ENCODE peak calls at places on chromosomes 11 and 22, in nine cellular contexts. B is NCI-H1048; T is NCI-H774; W is mesenteric fat pad; A is cardiac muscle cell; L is HuH-7.5; E is activated naive CD4-positive, alpha-beta T cell treated with anti-CD3 and anti-CD28 coated beads, Interleukin-2, amount 10 ng/mL, durations not matched to agents 7 days and 5 days; F is colonic mucosa; S is RPMI7951. Y is an unnamed sample.

GRCh38 chr22:35896306-35896705 is 132.3 kb downstream of the RBFOX2 start:
- DNase-seq in B (no peak), T (no peak), W (no peak), A (no peak), L (no peak), E (no peak), F (no peak), S (no peak), Y (no peak)

GRCh38 chr11:10898763-10899541 is 41.1 kb upstream of the ZBED5 start:
- DNase-seq in B (no peak), T (no peak), W (no peak), A (no peak), L (no peak), E (no peak), F (no peak), S (no peak), Y (no peak)

GRCh38 chr22:27885977-27886842 is 32.8 kb downstream of the PITPNB start:
- DNase-seq in B (no peak), T (no peak), W (no peak), A (peak), L (no peak), E (peak), F (peak), S (peak), Y (no peak)

GRCh38 chr11:68956142-68956541 is 24.6 kb downstream of the MRGPRD start:
- DNase-seq in B (no peak), T (no peak), W (no peak), A (no peak), L (peak), E (peak), F (no peak), S (no peak), Y (no peak)

GRCh38 chr11:127018683-127019279 is 18.2 kb upstream of the KIRREL3 start:
- DNase-seq in B (no peak), T (no peak), W (no peak), A (no peak), L (no peak), E (no peak), F (no peak), S (no peak), Y (no peak)

GRCh38 chr22:39656495-39657490 is 86.2 kb downstream of the CACNA1I start:
- DNase-seq in B (no peak), T (no peak), W (no peak), A (no peak), L (no peak), E (no peak), F (no peak), S (no peak), Y (no peak)

GRCh38 chr11:3107608-3108182 is 50.5 kb upstream of the CARS1 start:
- DNase-seq in B (no peak), T (no peak), W (peak), A (no peak), L (no peak), E (no peak), F (peak), S (no peak), Y (no peak)

GRCh38 chr22:37334461-37334858 is 52.2 kb downstream of the CYTH4 start:
- DNase-seq in B (no peak), T (no peak), W (no peak), A (no peak), L (no peak), E (no peak), F (no peak), S (no peak), Y (no peak)

GRCh38 chr11:109425554-109425953 is 3.6 kb downstream of the C11orf87 start:
- DNase-seq in B (no peak), T (no peak), W (no peak), A (no peak), L (no peak), E (no peak), F (no peak), S (no peak), Y (no peak)

GRCh38 chr22:49011379-49011768 is 816.3 kb downstream of the BRD1 start:
- DNase-seq in B (no peak), T (no peak), W (peak), A (no peak), L (no peak), E (no peak), F (peak), S (no peak), Y (no peak)

GRCh38 chr11:45881708-45882368 is 3.6 kb upstream of the MAPK8IP1 start:
- DNase-seq in B (no peak), T (no peak), W (no peak), A (no peak), L (no peak), E (no peak), F (no peak), S (peak), Y (no peak)

GRCh38 chr11:62545437-62546243 is 966 bp downstream of the AHNAK start:
- DNase-seq in B (no peak), T (no peak), W (peak), A (peak), L (peak), E (peak), F (peak), S (peak), Y (no peak)

GRCh38 chr11:64652586-64653387 is 61.8 kb downstream of the SLC22A12 start:
- DNase-seq in B (peak), T (peak), W (no peak), A (peak), L (peak), E (peak), F (peak), S (peak), Y (no peak)

GRCh38 chr11:110128161-110128560 is 35.0 kb downstream of the ZC3H12C start:
- DNase-seq in B (no peak), T (peak), W (no peak), A (no peak), L (no peak), E (no peak), F (no peak), S (peak), Y (no peak)

GRCh38 chr11:73384127-73384441 is 7.9 kb downstream of the RELT start:
- DNase-seq in B (no peak), T (no peak), W (no peak), A (no peak), L (no peak), E (no peak), F (no peak), S (no peak), Y (no peak)

GRCh38 chr22:47027766-47028165 is 265.3 kb downstream of the TBC1D22A start:
- DNase-seq in B (no peak), T (no peak), W (peak), A (no peak), L (no peak), E (no peak), F (no peak), S (no peak), Y (no peak)

GRCh38 chr22:31084811-31085492 is 3.8 kb downstream of the SMTN start:
- DNase-seq in B (peak), T (peak), W (peak), A (peak), L (peak), E (peak), F (peak), S (peak), Y (no peak)

GRCh38 chr11:122882809-122883681 is 486 bp downstream of the JHY start:
- DNase-seq in B (no peak), T (peak), W (peak), A (peak), L (no peak), E (peak), F (peak), S (peak), Y (no peak)

GRCh38 chr11:68282141-68282860 is 10.5 kb upstream of the C11orf24 start:
- DNase-seq in B (no peak), T (no peak), W (peak), A (no peak), L (peak), E (peak), F (no peak), S (no peak), Y (no peak)

GRCh38 chr11:2940930-2941821 is 12.0 kb upstream of the PHLDA2 start:
- DNase-seq in B (no peak), T (no peak), W (peak), A (no peak), L (no peak), E (no peak), F (peak), S (peak), Y (no peak)

GRCh38 chr22:30863161-30863833 is 105.3 kb downstream of the MORC2 start:
- DNase-seq in B (no peak), T (no peak), W (peak), A (peak), L (peak), E (no peak), F (no peak), S (no peak), Y (no peak)

GRCh38 chr11:45275823-45276222 is 10.3 kb downstream of the SYT13 start:
- DNase-seq in B (no peak), T (no peak), W (no peak), A (no peak), L (no peak), E (no peak), F (no peak), S (peak), Y (no peak)

GRCh38 chr22:20009018-20009482 is 7.6 kb downstream of the ARVCF start:
- DNase-seq in B (no peak), T (no peak), W (no peak), A (no peak), L (no peak), E (no peak), F (no peak), S (no peak), Y (no peak)

GRCh38 chr11:117803896-117804295 is 6.9 kb upstream of the DSCAML1 start:
- DNase-seq in B (no peak), T (no peak), W (no peak), A (no peak), L (no peak), E (no peak), F (no peak), S (no peak), Y (no peak)

GRCh38 chr22:32802291-32802826 is 854 bp downstream of the TIMP3 start:
- DNase-seq in B (no peak), T (no peak), W (no peak), A (no peak), L (no peak), E (no peak), F (no peak), S (peak), Y (no peak)

GRCh38 chr11:75775056-75775455 is 6.5 kb downstream of the DGAT2 start:
- DNase-seq in B (no peak), T (no peak), W (no peak), A (no peak), L (no peak), E (no peak), F (no peak), S (no peak), Y (no peak)

GRCh38 chr11:132734217-132734616 is 798.1 kb downstream of the OPCML start:
- DNase-seq in B (no peak), T (no peak), W (no peak), A (no peak), L (no peak), E (no peak), F (no peak), S (peak), Y (no peak)

Y was measured in NCI-H1436 treated with DMSO at 0.1 percent for 48 hours.